ENCODE peak calls at places on chromosomes 16 and 17, in ten cellular contexts. F is HCT116, U is K562, P is stomach, N is tibial nerve, Z is adrenal gland, J is uterus, A is A549, B is ovary, I is esophagus squamous epithelium. L is an unnamed sample.

GRCh38 chr17:83186226-83186625 is 106.8 kb downstream of the METRNL start:
- DNase-seq in F (no peak), U (peak), P (no peak), N (peak), Z (no peak), J (no peak), A (no peak), B (peak), I (no peak), L (no peak)

GRCh38 chr17:46274238-46274637 is 20.7 kb upstream of the LRRC37A start:
- DNase-seq in F (no peak), U (no peak), P (no peak), N (no peak), Z (no peak), J (no peak), A (no peak), B (no peak), I (no peak), L (no peak)

GRCh38 chr17:15966183-15966878 is 21.4 kb downstream of the ADORA2B start:
- DNase-seq in F (no peak), U (no peak), P (peak), N (no peak), Z (no peak), J (no peak), A (no peak), B (no peak), I (no peak), L (peak)

GRCh38 chr17:76726231-76726765 is at the start of gene JMJD6:
- DNase-seq in F (peak), U (peak), P (peak), N (peak), Z (peak), J (peak), A (peak), B (peak), I (peak), L (peak)

GRCh38 chr17:82127704-82128103 is 29.7 kb upstream of the FASN start:
- DNase-seq in F (no peak), U (no peak), P (no peak), N (no peak), Z (no peak), J (no peak), A (no peak), B (no peak), I (no peak), L (no peak)

GRCh38 chr16:63061319-63061718 is 1025.1 kb upstream of the CDH8 start:
- DNase-seq in F (no peak), U (no peak), P (no peak), N (no peak), Z (no peak), J (no peak), A (peak), B (no peak), I (no peak), L (no peak)

GRCh38 chr16:73176577-73177013 is 128.7 kb upstream of the ZFHX3 start:
- DNase-seq in F (peak), U (no peak), P (no peak), N (no peak), Z (no peak), J (no peak), A (peak), B (no peak), I (no peak), L (no peak)

GRCh38 chr17:6551909-6552768 is 4.2 kb downstream of the PITPNM3 start:
- DNase-seq in F (no peak), U (no peak), P (peak), N (no peak), Z (peak), J (no peak), A (no peak), B (peak), I (no peak), L (peak)

GRCh38 chr17:6187836-6188235 is 117.7 kb downstream of the WSCD1 start:
- DNase-seq in F (no peak), U (no peak), P (no peak), N (no peak), Z (peak), J (no peak), A (peak), B (no peak), I (no peak), L (no peak)

DNA sequence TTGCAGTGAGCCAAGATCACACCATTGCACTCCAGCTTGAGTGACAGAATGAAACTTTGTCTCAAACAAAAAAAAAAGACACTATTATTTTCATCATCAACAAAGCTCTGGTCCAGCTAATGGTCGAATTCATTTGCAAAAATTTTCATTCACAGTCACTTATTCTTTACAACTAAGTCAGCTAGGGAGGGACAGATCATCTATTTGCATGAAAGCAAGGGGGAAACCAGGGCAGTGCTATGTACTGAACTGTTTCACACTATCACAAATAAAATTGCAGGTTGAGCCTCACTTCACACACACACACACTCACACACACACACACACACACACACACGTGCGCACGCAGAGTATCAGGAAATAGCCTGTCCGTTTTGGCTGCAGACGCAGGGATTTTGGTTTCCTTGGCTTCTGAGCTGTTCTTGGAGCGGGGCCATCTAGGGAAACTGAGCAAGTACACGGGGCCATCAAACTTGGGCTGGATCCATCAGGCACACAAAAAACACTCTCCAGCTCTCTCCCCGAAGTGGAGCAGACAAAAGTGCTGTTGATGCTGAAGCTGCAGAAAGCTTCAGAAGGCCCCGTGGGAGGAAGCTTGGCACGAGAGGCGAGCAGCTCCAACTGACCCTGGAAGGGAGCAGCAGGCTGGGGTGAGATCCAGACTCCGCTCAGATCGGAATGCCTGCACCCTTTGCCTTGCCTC is 44.3 kb upstream of the HELZ start:
- DNase-seq in F (no peak), U (no peak), P (peak), N (peak), Z (peak), J (peak), A (no peak), B (peak), I (no peak), L (peak)
- H3K27ac ChIP-seq in F (no peak), U (no peak), P (no peak), N (peak), Z (no peak), J (no peak), A (no peak), B (no peak), I (no peak), L (no peak)

GRCh38 chr17:42277342-42277712 is 1.1 kb upstream of the STAT5B start:
- DNase-seq in F (no peak), U (no peak), P (no peak), N (no peak), Z (no peak), J (no peak), A (no peak), B (no peak), I (no peak), L (peak)

GRCh38 chr17:42275527-42276358 is 448 bp downstream of the STAT5B start:
- DNase-seq in F (no peak), U (peak), P (no peak), N (no peak), Z (peak), J (peak), A (no peak), B (peak), I (no peak), L (peak)

GRCh38 chr17:42274812-42275526 is 1.2 kb downstream of the STAT5B start:
- DNase-seq in F (no peak), U (no peak), P (no peak), N (no peak), Z (no peak), J (no peak), A (no peak), B (no peak), I (no peak), L (no peak)

GRCh38 chr17:42276609-42277341 is 584 bp upstream of the STAT5B start:
- DNase-seq in F (no peak), U (peak), P (peak), N (peak), Z (peak), J (peak), A (peak), B (peak), I (no peak), L (peak)

DNA sequence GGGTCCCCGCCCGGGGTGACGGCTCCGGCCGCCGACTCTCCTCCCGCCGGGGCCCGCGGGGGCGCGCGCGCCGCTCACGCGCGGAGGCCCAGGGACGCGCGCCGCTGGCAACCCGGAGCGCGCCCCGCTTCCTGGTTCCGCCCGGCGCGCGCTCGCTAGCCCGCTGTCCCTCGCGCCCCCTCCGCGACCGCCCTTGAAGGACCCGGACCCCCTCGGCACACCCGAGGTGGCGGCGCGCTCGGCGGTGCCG is at the start of gene STAT5B:
- DNase-seq in F (no peak), U (peak), P (peak), N (peak), Z (peak), J (peak), A (peak), B (peak), I (no peak), L (peak)
- TF ChIP-seq POLR2A in F (peak), U (no peak), P (no peak), N (peak), Z (peak), J (peak), A (peak), B (peak), I (no peak), L (no peak)

DNA sequence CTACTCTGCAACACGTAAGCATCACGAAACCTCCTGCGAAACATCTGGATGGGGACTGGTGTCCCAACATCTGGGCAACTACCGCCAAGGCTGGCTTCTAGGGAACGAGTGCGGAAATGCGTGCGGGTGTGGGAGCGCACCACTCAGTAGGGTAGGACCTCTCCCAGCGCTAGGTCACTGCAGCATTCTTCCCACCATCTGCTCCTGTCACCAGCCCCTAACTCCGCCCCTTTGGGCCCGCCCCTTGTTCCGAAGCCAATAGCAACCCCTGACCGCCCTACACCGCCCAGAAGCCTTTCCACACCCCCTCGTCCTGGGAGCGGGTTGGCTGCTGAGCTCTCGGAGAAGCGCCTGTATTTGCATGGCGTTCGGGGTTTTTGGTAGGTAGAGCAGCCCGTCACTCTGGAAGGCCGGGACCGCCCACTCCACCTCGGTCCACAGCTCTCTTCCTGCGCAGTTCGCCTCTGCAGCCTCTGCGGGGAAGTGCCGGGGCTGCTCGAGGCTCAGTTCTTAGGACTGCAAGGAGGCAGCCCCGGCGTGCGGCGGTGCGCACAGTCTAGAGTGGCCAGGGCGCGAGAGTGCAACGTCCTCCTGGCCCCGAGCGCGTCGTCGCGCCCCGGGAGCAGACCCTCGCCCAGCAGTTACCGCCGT is at the start of gene HS3ST3B1:
- DNase-seq in F (peak), U (peak), P (peak), N (peak), Z (peak), J (peak), A (peak), B (peak), I (peak), L (peak)
- TF ChIP-seq CTCF in F (no peak), U (no peak), P (peak), N (no peak), Z (no peak), J (no peak), A (no peak), B (peak), I (no peak), L (peak)

GRCh38 chr17:68052810-68053209 is 17.3 kb downstream of the KPNA2 start:
- DNase-seq in F (no peak), U (no peak), P (no peak), N (no peak), Z (no peak), J (no peak), A (no peak), B (no peak), I (no peak), L (no peak)

GRCh38 chr17:68054296-68054900 is 18.9 kb downstream of the KPNA2 start:
- DNase-seq in F (no peak), U (no peak), P (peak), N (no peak), Z (no peak), J (peak), A (no peak), B (no peak), I (no peak), L (no peak)

GRCh38 chr17:68057531-68057952 is 22.0 kb downstream of the KPNA2 start:
- DNase-seq in F (peak), U (no peak), P (peak), N (no peak), Z (peak), J (no peak), A (peak), B (no peak), I (no peak), L (peak)

GRCh38 chr17:68048996-68049395 is 13.5 kb downstream of the KPNA2 start:
- DNase-seq in F (peak), U (peak), P (no peak), N (no peak), Z (no peak), J (no peak), A (peak), B (no peak), I (no peak), L (no peak)

GRCh38 chr17:68053237-68054030 is 17.9 kb downstream of the KPNA2 start:
- DNase-seq in F (no peak), U (no peak), P (no peak), N (no peak), Z (no peak), J (peak), A (no peak), B (no peak), I (no peak), L (no peak)
- H3K27ac ChIP-seq in F (no peak), U (no peak), P (peak), N (peak), Z (no peak), J (peak), A (no peak), B (no peak), I (peak), L (peak)

DNA sequence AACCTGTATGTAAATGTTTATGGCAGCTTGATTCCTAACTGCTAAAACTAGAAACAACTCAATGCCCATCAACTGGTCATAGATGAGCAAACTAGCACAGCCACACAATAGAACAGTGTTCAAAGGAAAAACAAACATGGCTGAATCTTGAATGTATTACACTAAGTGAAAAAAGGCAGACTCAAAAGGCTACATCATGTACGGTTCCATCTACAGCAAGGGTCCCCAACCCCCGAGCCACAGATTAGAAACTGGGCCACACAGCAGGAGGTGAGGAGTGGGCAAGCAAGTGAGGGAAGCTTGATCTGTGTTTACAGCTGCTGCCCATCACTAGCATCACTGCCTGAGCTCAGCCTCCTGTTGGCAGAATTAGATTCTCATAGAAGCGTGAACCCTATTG is 8.0 kb downstream of the CEP20 start:
- DNase-seq in F (no peak), U (no peak), P (no peak), N (no peak), Z (no peak), J (no peak), A (no peak), B (no peak), I (no peak), L (no peak)
- TF ChIP-seq POLR2A in F (no peak), U (peak), P (no peak), N (no peak), Z (no peak), J (no peak), A (no peak), B (no peak), I (no peak), L (no peak)

GRCh38 chr17:48064638-48065037 is 16.5 kb downstream of the NFE2L1 start:
- DNase-seq in F (no peak), U (no peak), P (no peak), N (no peak), Z (no peak), J (no peak), A (no peak), B (no peak), I (no peak), L (no peak)
- TF ChIP-seq CTCF in F (no peak), U (no peak), P (no peak), N (no peak), Z (no peak), J (no peak), A (no peak), B (no peak), I (no peak), L (no peak)

GRCh38 chr16:18782697-18783429 is 7.3 kb downstream of the RPS15A start:
- DNase-seq in F (no peak), U (no peak), P (no peak), N (no peak), Z (no peak), J (no peak), A (no peak), B (no peak), I (no peak), L (no peak)
- H3K27ac ChIP-seq in F (no peak), U (no peak), P (no peak), N (no peak), Z (no peak), J (no peak), A (no peak), B (no peak), I (no peak), L (no peak)

DNA sequence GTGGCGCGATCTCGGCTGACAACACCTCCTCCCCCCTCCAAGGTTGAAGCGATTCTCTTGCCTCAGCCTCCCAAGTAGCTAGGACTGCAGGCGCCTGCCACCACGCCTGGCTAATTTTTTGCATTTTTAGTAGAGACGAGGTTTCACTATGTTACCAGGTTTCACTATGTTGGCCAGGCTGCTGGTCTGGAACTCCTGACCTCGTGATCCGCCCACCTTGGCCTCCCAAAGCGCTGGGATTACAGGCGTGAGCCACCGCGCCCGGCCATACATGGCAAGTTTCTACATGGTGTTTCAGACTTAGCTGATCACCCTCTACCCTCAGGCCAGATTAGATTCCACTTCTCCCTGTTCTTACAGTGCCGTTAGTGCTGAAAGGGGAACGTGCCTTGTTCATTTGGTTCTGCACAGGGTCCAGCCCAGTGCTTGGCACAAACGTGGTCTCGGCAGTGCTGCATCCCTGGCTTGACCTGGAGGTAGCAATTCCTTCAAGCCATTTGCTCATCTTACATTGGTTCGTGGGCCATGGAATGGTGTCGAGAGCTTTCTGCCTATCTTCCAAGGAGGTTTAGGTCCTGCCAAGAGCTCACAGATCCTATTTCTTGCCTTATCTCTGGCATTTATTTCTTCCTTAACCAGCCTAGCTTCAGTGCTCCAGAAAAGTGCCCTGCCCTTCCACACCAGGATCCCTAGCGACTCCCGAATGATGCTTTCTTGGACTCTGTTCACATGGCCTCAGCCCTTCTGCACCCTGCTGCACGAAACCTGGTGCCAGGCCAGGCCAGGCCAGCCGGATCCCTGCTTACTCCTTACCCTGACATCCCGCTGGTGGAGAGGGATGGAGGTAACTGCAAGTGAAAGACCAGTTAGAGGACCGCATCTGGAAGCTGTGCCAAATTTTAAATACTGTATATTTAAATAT is 14.8 kb upstream of the AURKB start:
- DNase-seq in F (no peak), U (no peak), P (no peak), N (no peak), Z (no peak), J (no peak), A (no peak), B (no peak), I (no peak), L (no peak)
- TF ChIP-seq POLR2A in F (no peak), U (no peak), P (no peak), N (no peak), Z (no peak), J (no peak), A (no peak), B (no peak), I (no peak), L (no peak)

L was measured in transverse colon.